ENCODE peak calls at places on chromosomes 13 and 19, in four cellular contexts. One of them, this sample, is unnamed.

GRCh38 chr13:99405966-99406365 is 95.3 kb upstream of the TM9SF2 start:
- DNase-seq in adrenal gland: no peak
- DNase-seq in psoas muscle: no peak
- DNase-seq in AG10803: no peak
- DNase-seq in this sample: peak; percentile 19

GRCh38 chr19:532578-533484 is 1.3 kb downstream of the CDC34 start:
- DNase-seq in psoas muscle: peak; percentile 84
- DNase-seq in adrenal gland: peak; percentile 90
- DNase-seq in AG10803: peak; percentile 64
- DNase-seq in this sample: peak; percentile 82

GRCh38 chr13:111325941-111326620 is 5.6 kb downstream of the TEX29 start:
- DNase-seq in psoas muscle: no peak
- DNase-seq in AG10803: no peak
- DNase-seq in adrenal gland: no peak
- DNase-seq in this sample: no peak

GRCh38 chr13:111977184-111977516 is 89.8 kb upstream of the SOX1 start:
- DNase-seq in AG10803: no peak
- DNase-seq in psoas muscle: no peak
- DNase-seq in adrenal gland: peak; percentile 69
- DNase-seq in this sample: no peak

GRCh38 chr19:4304509-4305252 is at the start of gene FSD1:
- DNase-seq in psoas muscle: no peak
- DNase-seq in adrenal gland: no peak
- DNase-seq in AG10803: peak; percentile 43
- DNase-seq in this sample: peak; percentile 24

GRCh38 chr13:62294210-62294609 is 878.6 kb upstream of the PCDH20 start:
- DNase-seq in psoas muscle: no peak
- DNase-seq in AG10803: no peak
- DNase-seq in adrenal gland: no peak
- DNase-seq in this sample: no peak

GRCh38 chr13:33927315-33927714 is 109.4 kb downstream of the RFC3 start:
- DNase-seq in adrenal gland: no peak
- DNase-seq in AG10803: peak; percentile 81
- DNase-seq in psoas muscle: no peak
- DNase-seq in this sample: no peak

GRCh38 chr13:106306748-106307277 is 228.6 kb downstream of the EFNB2 start:
- DNase-seq in adrenal gland: no peak
- DNase-seq in psoas muscle: no peak
- DNase-seq in AG10803: no peak
- DNase-seq in this sample: no peak

GRCh38 chr19:2494084-2494446 is 18.1 kb downstream of the GADD45B start:
- DNase-seq in psoas muscle: no peak
- DNase-seq in adrenal gland: no peak
- DNase-seq in AG10803: peak; percentile 89
- DNase-seq in this sample: no peak

GRCh38 chr13:50323440-50324070 is 308.3 kb downstream of the KCNRG start:
- DNase-seq in psoas muscle: no peak
- DNase-seq in AG10803: peak; percentile 91
- DNase-seq in adrenal gland: no peak
- DNase-seq in this sample: no peak

GRCh38 chr13:61706899-61707298 is 291.2 kb upstream of the PCDH20 start:
- DNase-seq in adrenal gland: no peak
- DNase-seq in psoas muscle: no peak
- DNase-seq in AG10803: no peak
- DNase-seq in this sample: no peak

GRCh38 chr13:60454425-60454824 is 57.4 kb downstream of the TDRD3 start:
- DNase-seq in adrenal gland: no peak
- DNase-seq in AG10803: no peak
- DNase-seq in psoas muscle: no peak
- DNase-seq in this sample: no peak

GRCh38 chr19:38898788-38899446 is 501 bp downstream of the SIRT2 start:
- DNase-seq in AG10803: peak; percentile 21
- DNase-seq in adrenal gland: peak; percentile 75
- DNase-seq in psoas muscle: no peak
- DNase-seq in this sample: no peak

GRCh38 chr19:46298477-46299003 is 1.7 kb downstream of the HIF3A start:
- DNase-seq in psoas muscle: no peak
- DNase-seq in adrenal gland: peak; percentile 58
- DNase-seq in AG10803: no peak
- DNase-seq in this sample: no peak

GRCh38 chr19:46296722-46297431 is at the start of gene HIF3A:
- DNase-seq in AG10803: no peak
- DNase-seq in adrenal gland: peak; percentile 78
- DNase-seq in psoas muscle: no peak
- DNase-seq in this sample: peak; percentile 48

GRCh38 chr19:46299004-46299509 is 2.2 kb downstream of the HIF3A start:
- DNase-seq in AG10803: peak; percentile 57
- DNase-seq in psoas muscle: peak; percentile 90
- DNase-seq in adrenal gland: peak; percentile 98
- DNase-seq in this sample: peak; percentile 88

GRCh38 chr19:46299695-46300094 is 2.9 kb downstream of the HIF3A start:
- DNase-seq in AG10803: no peak
- DNase-seq in adrenal gland: peak; percentile 54
- DNase-seq in psoas muscle: no peak
- DNase-seq in this sample: no peak

DNA sequence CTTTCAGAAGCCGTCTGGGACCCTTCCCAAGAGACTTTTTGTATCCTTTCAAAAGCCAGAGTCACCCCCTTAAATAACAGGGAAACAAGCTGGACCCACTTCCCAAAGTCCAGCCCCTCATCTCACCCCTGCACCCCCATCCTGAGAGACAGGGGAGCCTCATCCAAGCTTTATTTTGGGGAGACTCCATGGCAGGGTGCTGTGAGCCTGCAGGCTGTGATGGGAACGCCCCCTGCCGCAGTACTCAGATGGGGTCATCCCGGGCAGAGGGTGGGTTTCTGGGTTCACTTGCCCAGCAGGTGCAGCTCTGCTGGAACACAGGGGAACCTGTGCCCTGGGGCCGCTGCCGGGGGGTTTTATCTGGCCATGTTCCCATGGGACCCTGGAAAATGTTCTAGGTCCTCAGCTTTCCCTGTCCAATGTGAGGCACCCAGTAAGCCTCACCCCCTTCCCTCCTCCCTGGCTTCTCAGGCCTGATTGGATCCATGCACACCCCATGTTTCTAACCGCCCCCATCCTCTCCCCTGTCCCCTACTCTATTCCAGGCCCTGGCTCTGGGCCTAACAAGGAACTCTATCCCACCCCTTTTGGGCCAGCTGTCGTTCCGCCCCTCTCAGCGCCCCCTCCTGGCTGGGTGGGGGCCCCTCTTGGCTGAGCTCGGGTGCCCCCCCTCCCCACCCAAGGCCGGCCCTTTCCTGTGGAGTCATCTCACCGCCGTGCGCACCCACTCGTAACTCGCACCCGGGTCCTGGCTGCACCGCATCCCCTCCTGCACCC is 1.0 kb downstream of the HIF3A start:
- DNase-seq in psoas muscle: peak; percentile 75
- DNase-seq in adrenal gland: peak; percentile 78
- DNase-seq in AG10803: no peak
- DNase-seq in this sample: peak; percentile 50
- H3K4me3 ChIP-seq in psoas muscle: peak overlapping the region; percentile 59
- H3K4me3 ChIP-seq in adrenal gland: no peak overlapping the region
- H3K4me3 ChIP-seq in AG10803: no peak overlapping the region
- H3K4me3 ChIP-seq in this sample: no peak overlapping the region

GRCh38 chr19:51341976-51342580 is at the start of gene VSIG10L:
- DNase-seq in psoas muscle: no peak
- DNase-seq in AG10803: no peak
- DNase-seq in adrenal gland: no peak
- DNase-seq in this sample: no peak
- H3K4me3 ChIP-seq in psoas muscle: no peak within 1 kb of the TSS
- H3K4me3 ChIP-seq in AG10803: no peak within 1 kb of the TSS
- H3K4me3 ChIP-seq in adrenal gland: no peak within 1 kb of the TSS
- H3K4me3 ChIP-seq in this sample: no peak within 1 kb of the TSS

DNA sequence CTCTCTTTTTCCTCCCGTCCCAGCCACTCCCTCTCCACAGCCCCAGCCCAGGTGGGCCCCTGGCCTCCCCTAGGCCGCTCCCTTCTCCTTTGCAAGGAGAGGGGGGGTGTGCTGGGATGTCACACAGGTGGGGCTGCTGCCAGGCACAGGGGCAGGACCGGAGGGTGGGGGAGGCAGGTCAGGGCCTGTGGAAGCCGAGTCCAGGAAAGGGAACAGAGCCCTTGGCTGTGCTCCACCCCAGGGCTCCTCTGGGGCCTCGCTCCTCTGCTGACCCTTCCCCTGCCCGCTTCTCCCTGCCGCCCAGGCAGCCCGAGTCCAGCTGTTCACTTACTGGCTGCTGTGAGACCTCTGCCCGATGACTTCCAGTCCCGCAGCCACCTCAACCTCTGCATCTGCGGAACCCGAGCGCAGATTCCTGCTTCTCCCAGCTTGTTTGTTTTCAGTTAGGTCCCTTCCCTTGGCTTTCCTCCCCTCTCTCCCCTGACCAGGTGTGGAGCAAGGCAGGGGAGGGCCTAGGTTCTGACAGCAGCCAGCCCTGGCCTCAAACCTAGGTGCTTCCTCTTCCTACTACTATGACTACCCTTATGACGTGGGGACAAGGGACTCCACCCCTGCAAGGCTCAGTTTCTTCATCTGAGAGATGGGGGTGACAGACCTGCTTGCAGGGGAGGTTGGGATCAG is 850 bp upstream of the KLK11 start:
- DNase-seq in AG10803: no peak
- DNase-seq in adrenal gland: no peak
- DNase-seq in psoas muscle: no peak
- DNase-seq in this sample: no peak
- H3K4me3 ChIP-seq in AG10803: no peak overlapping the region
- H3K4me3 ChIP-seq in adrenal gland: no peak overlapping the region
- H3K4me3 ChIP-seq in psoas muscle: no peak overlapping the region
- H3K4me3 ChIP-seq in this sample: no peak overlapping the region

GRCh38 chr19:37012093-37012745 is 66.0 kb upstream of the ZNF420 start:
- DNase-seq in adrenal gland: no peak
- DNase-seq in psoas muscle: no peak
- DNase-seq in AG10803: no peak
- DNase-seq in this sample: no peak

GRCh38 chr19:37009871-37010270 is 68.4 kb upstream of the ZNF420 start:
- DNase-seq in adrenal gland: no peak
- DNase-seq in AG10803: no peak
- DNase-seq in psoas muscle: no peak
- DNase-seq in this sample: no peak

GRCh38 chr19:37007587-37008220 is 70.5 kb upstream of the ZNF420 start:
- DNase-seq in AG10803: peak; percentile 43
- DNase-seq in psoas muscle: peak; percentile 62
- DNase-seq in adrenal gland: peak; percentile 87
- DNase-seq in this sample: no peak
- H3K4me3 ChIP-seq in AG10803: peak overlapping the region; percentile 54
- H3K4me3 ChIP-seq in psoas muscle: peak overlapping the region; percentile 54
- H3K4me3 ChIP-seq in adrenal gland: no peak overlapping the region
- H3K4me3 ChIP-seq in this sample: peak overlapping the region; percentile 45

GRCh38 chr19:10503002-10503789 is at the start of gene KEAP1:
- DNase-seq in psoas muscle: no peak
- DNase-seq in adrenal gland: no peak
- DNase-seq in AG10803: peak; percentile 19
- DNase-seq in this sample: no peak

GRCh38 chr19:10501971-10502523 is 1.1 kb downstream of the KEAP1 start:
- DNase-seq in adrenal gland: peak; percentile 93
- DNase-seq in psoas muscle: peak; percentile 83
- DNase-seq in AG10803: peak; percentile 46
- DNase-seq in this sample: peak; percentile 65

GRCh38 chr19:10500247-10500592 is 2.9 kb downstream of the KEAP1 start:
- DNase-seq in psoas muscle: no peak
- DNase-seq in adrenal gland: no peak
- DNase-seq in AG10803: no peak
- DNase-seq in this sample: no peak

GRCh38 chr19:10499550-10500246 is 3.5 kb downstream of the KEAP1 start:
- DNase-seq in adrenal gland: no peak
- DNase-seq in AG10803: no peak
- DNase-seq in psoas muscle: no peak
- DNase-seq in this sample: no peak

GRCh38 chr19:10502524-10503001 is 593 bp downstream of the KEAP1 start:
- DNase-seq in AG10803: peak; percentile 90
- DNase-seq in psoas muscle: peak; percentile 95
- DNase-seq in adrenal gland: peak; percentile 96
- DNase-seq in this sample: peak; percentile 94
- H3K4me3 ChIP-seq in AG10803: peak overlapping the region; percentile 93
- H3K4me3 ChIP-seq in psoas muscle: peak overlapping the region; percentile 90
- H3K4me3 ChIP-seq in adrenal gland: peak overlapping the region; percentile 68
- H3K4me3 ChIP-seq in this sample: peak overlapping the region; percentile 80

GRCh38 chr19:46494115-46494935 is 1.3 kb downstream of the PNMA8B start:
- DNase-seq in AG10803: no peak
- DNase-seq in psoas muscle: peak; percentile 21
- DNase-seq in adrenal gland: no peak
- DNase-seq in this sample: no peak
- H3K4me3 ChIP-seq in AG10803: no peak overlapping the region
- H3K4me3 ChIP-seq in psoas muscle: peak overlapping the region; percentile 62
- H3K4me3 ChIP-seq in adrenal gland: no peak overlapping the region
- H3K4me3 ChIP-seq in this sample: peak overlapping the region; percentile 82

GRCh38 chr13:35697281-35697680 is 220.8 kb upstream of the MAB21L1 start:
- DNase-seq in psoas muscle: no peak
- DNase-seq in adrenal gland: no peak
- DNase-seq in AG10803: peak; percentile 34
- DNase-seq in this sample: no peak

GRCh38 chr13:35702316-35702715 is 225.8 kb upstream of the MAB21L1 start:
- DNase-seq in psoas muscle: no peak
- DNase-seq in adrenal gland: no peak
- DNase-seq in AG10803: no peak
- DNase-seq in this sample: no peak

GRCh38 chr13:35699805-35700204 is 223.3 kb upstream of the MAB21L1 start:
- DNase-seq in psoas muscle: peak; percentile 45
- DNase-seq in adrenal gland: no peak
- DNase-seq in AG10803: peak; percentile 97
- DNase-seq in this sample: no peak

GRCh38 chr13:35700661-35701060 is 224.2 kb upstream of the MAB21L1 start:
- DNase-seq in psoas muscle: no peak
- DNase-seq in AG10803: peak; percentile 96
- DNase-seq in adrenal gland: no peak
- DNase-seq in this sample: no peak

GRCh38 chr13:35699181-35699580 is 222.7 kb upstream of the MAB21L1 start:
- DNase-seq in psoas muscle: peak; percentile 30
- DNase-seq in adrenal gland: no peak
- DNase-seq in AG10803: peak; percentile 81
- DNase-seq in this sample: no peak
- H3K4me3 ChIP-seq in psoas muscle: no peak overlapping the region
- H3K4me3 ChIP-seq in adrenal gland: no peak overlapping the region
- H3K4me3 ChIP-seq in AG10803: peak overlapping the region; percentile 46
- H3K4me3 ChIP-seq in this sample: no peak overlapping the region

GRCh38 chr19:33868076-33868735 is 71.5 kb downstream of the KCTD15 start:
- DNase-seq in psoas muscle: no peak
- DNase-seq in AG10803: no peak
- DNase-seq in adrenal gland: peak; percentile 45
- DNase-seq in this sample: no peak
- H3K4me3 ChIP-seq in psoas muscle: peak overlapping the region; percentile 20
- H3K4me3 ChIP-seq in AG10803: peak overlapping the region; percentile 13
- H3K4me3 ChIP-seq in adrenal gland: no peak overlapping the region
- H3K4me3 ChIP-seq in this sample: peak overlapping the region; percentile 59

This sample was measured in dorsolateral prefrontal cortex.